ENCODE peak calls at places on chromosomes 4 and X, in six cellular contexts. H is adrenal gland, S is uterus, O is A549, N is right lobe of liver, X is H1. R is an unnamed sample. For H3K4me1, the result is how much of the 10 kb centered on the place peaks cover.

GRCh38 chr4:36280555-36280954 is 861 bp upstream of the DTHD1 start:
- DNase-seq in N (no peak), X (no peak), H (no peak), S (no peak), O (no peak), R (peak)

GRCh38 chr4:40409835-40410234 is 74.7 kb downstream of the CHRNA9 start:
- DNase-seq in O (no peak), X (no peak), S (no peak), N (no peak), H (no peak), R (no peak)

GRCh38 chr4:82372874-82373815 is 646 bp downstream of the HNRNPD start:
- DNase-seq in S (peak), X (peak), H (peak), N (peak), O (peak), R (peak)

GRCh38 chr4:157013656-157014055 is 42.1 kb upstream of the PDGFC start:
- DNase-seq in N (no peak), H (no peak), S (no peak), X (no peak), O (no peak), R (no peak)

GRCh38 chr4:189202182-189202868 is 738.3 kb upstream of the FRG1 start:
- DNase-seq in N (peak), X (no peak), O (peak), H (peak), S (no peak), R (peak)

GRCh38 chr4:67030636-67031035 is 514.7 kb downstream of the CENPC start:
- DNase-seq in S (no peak), X (no peak), N (no peak), H (no peak), O (no peak), R (no peak)

GRCh38 chr4:10701702-10702460 is 17.3 kb upstream of the CLNK start:
- DNase-seq in X (no peak), S (no peak), H (no peak), N (no peak), O (no peak), R (no peak)

GRCh38 chr4:176587920-176588319 is 204.8 kb downstream of the VEGFC start:
- DNase-seq in S (peak), N (no peak), O (no peak), X (no peak), H (peak), R (no peak)

GRCh38 chr4:119034276-119035008 is 101.2 kb upstream of the MYOZ2 start:
- DNase-seq in O (no peak), N (no peak), H (no peak), X (no peak), S (no peak), R (no peak)

GRCh38 chr4:119038465-119038864 is 97.2 kb upstream of the MYOZ2 start:
- DNase-seq in X (no peak), H (no peak), S (no peak), O (no peak), N (no peak), R (no peak)

GRCh38 chr4:119039160-119039559 is 96.5 kb upstream of the MYOZ2 start:
- DNase-seq in O (no peak), X (no peak), N (no peak), S (no peak), H (no peak), R (no peak)

GRCh38 chr4:119037709-119038463 is 97.7 kb upstream of the MYOZ2 start:
- DNase-seq in O (no peak), N (no peak), S (no peak), H (no peak), X (no peak), R (no peak)

DNA sequence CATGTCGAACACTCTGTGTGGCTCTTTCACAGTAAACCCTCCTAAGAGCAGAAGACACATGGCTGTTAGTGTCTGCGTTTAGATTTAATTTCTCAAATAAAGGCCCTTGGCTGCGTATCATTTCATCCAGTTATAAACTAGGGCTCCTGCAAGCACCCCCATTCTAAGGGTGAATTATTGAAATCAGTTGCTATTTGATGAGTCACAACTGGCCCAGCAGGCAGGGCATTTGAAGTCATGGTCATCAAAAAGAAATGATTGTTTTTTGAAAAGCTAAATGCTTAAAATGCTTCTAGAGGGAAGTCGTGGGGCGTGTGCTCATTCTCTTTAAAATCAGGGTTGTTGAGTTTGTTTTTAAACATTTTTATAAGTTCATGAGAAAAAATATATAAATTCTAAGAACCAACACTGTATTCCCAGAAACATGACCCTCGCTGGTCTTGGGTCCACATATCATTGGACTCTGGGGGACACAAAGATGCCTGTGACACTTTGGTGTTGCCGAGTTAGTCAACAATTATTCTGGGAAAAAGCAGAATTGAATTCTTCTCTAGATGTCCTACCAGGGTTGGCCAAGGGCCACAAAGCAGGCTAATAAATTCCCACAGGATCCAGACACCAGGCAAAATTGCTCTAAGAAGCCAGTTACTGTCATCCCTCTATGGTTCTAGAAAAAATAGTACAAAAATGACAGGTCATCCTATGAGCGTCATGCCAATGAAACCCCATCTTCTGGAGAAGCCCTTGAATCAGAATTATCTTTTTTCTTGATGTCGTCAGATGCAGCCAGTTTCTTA is 99.5 kb upstream of the MYOZ2 start:
- DNase-seq in N (no peak), S (no peak), H (no peak), O (no peak), X (no peak), R (no peak)
- H3K4me1 ChIP-seq in N (under half), S (under half), H (under half), O (under half), X (under half), R (under half)

GRCh38 chr4:112144546-112145325 is 518 bp upstream of the FAM241A start:
- DNase-seq in S (no peak), H (peak), O (no peak), N (no peak), X (no peak), R (peak)
- TF ChIP-seq POLR2A in S (no peak), H (no peak), O (no peak), N (no peak), X (no peak), R (no peak)

DNA sequence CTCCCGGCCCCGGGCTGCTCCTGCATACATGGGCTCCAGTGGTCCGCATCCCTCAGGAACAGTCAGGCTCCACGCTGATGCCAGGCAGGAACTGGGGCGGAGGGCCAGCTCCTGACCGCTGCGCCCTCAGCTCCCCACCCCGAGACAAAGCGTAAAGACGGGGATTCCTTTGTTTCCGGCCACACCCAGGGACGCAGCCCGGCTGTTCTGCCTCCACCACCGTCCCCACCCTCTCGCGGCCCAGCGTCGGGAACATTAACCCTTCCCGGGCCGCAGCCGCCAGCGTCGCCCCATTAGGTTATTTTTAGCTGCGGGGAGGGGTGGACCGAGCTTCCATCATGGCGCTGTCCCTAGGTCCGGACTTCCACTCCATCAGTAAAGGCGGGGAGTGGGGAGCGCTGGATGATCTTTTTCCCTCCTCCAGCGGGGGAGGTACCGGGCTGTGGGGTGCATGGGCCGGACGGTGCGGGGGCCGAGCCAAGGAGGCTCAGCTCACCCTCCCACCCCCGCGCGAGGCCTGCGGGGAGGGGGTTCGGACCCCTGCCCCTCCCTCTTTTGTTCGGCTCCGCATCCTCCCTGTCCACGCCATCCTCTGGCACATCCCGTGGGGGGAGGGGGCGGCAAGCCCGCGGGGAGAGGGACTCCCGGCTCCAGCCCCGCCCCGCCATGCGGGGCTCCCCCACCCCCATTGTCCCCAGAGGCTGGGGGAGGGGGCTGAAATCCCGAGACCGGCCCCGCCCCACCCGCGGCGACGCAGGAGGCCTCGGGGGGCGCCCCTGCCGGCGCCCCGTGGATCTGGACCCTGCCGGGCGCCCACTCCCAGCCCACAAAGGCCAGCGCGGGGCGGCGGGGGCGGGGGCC is 5.3 kb downstream of the CRMP1 start:
- DNase-seq in X (no peak), N (no peak), H (no peak), S (peak), O (no peak), R (no peak)
- H3K27ac ChIP-seq in X (no peak), N (no peak), H (no peak), S (no peak), O (peak), R (no peak)

GRCh38 chrX:47093248-47093647 is 15.0 kb downstream of the RGN start:
- DNase-seq in S (no peak), X (no peak), O (peak), N (no peak), H (no peak), R (no peak)

GRCh38 chrX:47098746-47099145 is 20.5 kb downstream of the RGN start:
- DNase-seq in O (no peak), H (no peak), S (no peak), X (no peak), N (no peak), R (no peak)

GRCh38 chrX:47101206-47101605 is 23.0 kb downstream of the RGN start:
- DNase-seq in N (no peak), S (no peak), H (no peak), O (no peak), X (no peak), R (no peak)

GRCh38 chrX:47093860-47094259 is 15.6 kb downstream of the RGN start:
- DNase-seq in N (no peak), X (no peak), H (no peak), O (no peak), S (no peak), R (no peak)

DNA sequence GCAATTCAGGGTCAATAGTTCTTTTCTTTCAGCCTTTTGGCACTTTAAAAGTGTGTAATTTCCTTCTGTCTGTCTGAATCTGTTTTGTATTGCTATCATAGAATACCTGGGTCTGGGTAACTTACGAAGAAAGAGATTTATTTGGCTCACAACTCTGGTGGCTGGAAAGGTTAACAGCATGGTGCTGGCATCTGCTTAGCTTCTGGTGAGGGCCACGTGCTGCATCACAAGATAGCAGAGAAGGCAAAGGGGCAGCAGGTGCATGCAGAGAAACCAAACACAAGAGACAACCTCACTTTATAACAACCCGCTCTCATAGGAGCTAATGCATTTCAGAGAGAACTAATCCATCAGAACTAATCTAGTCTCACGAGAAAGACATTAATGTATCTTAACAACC is 18.8 kb downstream of the RGN start:
- DNase-seq in H (no peak), X (no peak), S (no peak), O (no peak), N (no peak), R (no peak)
- H3K4me1 ChIP-seq in H (under half), X (under half), S (under half), O (under half), N (under half), R (under half)

DNA sequence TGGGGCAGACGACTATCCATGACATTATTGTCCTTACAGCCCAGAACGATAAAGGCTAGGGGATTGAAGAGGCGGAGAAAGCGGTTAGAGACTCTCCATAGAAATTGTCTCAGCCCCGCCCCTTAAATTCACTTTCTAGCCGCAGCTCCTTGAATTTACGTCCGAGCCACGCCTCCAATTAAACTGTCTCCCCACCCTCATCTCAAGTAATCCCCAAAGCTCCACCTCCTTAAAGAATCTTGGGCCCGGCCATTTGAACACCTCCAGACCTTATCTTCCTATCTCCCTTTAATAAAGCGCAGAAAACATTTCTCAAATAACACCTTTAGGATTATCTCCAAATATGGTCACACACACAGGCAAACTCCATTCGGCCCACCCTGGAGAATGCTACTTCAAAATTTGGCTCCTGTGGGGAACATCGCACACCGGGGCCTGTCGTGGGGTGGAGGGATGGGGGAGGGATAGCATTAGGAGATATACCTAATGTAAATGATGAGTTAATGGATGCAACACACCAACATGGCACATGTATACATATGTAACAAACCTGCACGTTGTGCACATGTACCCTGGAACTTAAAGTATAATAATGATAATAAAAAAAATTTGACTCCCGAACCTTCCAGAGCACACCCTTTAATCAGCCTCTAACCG is 7.2 kb upstream of the MAGIX start:
- DNase-seq in O (peak), N (no peak), X (no peak), S (peak), H (peak), R (peak)
- TF ChIP-seq POLR2A in O (no peak), N (no peak), X (no peak), S (no peak), H (no peak), R (peak)

GRCh38 chr4:87853891-87854290 is 21.1 kb downstream of the MEPE start:
- DNase-seq in S (no peak), N (no peak), O (no peak), X (no peak), H (no peak), R (no peak)
- H3K27ac ChIP-seq in S (no peak), N (no peak), O (peak), X (no peak), H (no peak), R (no peak)

GRCh38 chrX:17414057-17414658 is 39.2 kb downstream of the NHS start:
- DNase-seq in S (peak), X (no peak), O (no peak), H (no peak), N (no peak), R (peak)

GRCh38 chrX:17409566-17410290 is 34.7 kb downstream of the NHS start:
- DNase-seq in O (no peak), S (no peak), H (no peak), N (no peak), X (no peak), R (no peak)

GRCh38 chrX:17412692-17413091 is 37.7 kb downstream of the NHS start:
- DNase-seq in O (peak), S (no peak), N (no peak), X (no peak), H (no peak), R (no peak)

GRCh38 chrX:17413228-17413627 is 38.2 kb downstream of the NHS start:
- DNase-seq in N (no peak), H (no peak), X (no peak), O (no peak), S (no peak), R (no peak)

DNA sequence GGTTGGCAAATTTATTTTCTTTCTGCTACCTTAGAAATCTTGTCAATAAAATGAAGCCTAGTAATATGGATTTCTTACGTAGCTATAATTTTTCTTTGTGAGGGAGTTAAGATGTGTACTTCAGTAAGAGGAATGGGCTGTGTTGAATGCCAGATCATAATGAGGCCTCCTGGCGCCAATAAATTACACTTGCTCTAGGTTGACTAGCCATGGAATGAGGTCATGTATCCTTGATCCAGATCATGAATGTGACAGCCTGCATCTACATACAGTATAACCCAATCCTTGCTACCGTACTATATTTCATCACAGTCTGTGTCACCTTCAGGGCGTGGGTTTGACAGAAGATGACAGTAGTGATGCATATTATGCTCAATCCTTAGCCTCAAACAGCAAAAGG is 36.2 kb downstream of the NHS start:
- DNase-seq in X (no peak), N (no peak), O (no peak), S (no peak), H (no peak), R (no peak)
- H3K4me1 ChIP-seq in X (under half), N (under half), O (half or more), S (under half), H (under half), R (under half)

GRCh38 chr4:48127882-48128394 is 6.1 kb downstream of the TXK start:
- DNase-seq in H (peak), N (peak), S (peak), X (peak), O (peak), R (peak)
- TF ChIP-seq POLR2A in H (no peak), N (no peak), S (no peak), X (no peak), O (no peak), R (no peak)

R was measured in prostate gland.